ENCODE peak calls at places on chromosomes 5 and 9, in nine cellular contexts. One of them, this sample, is unnamed.

GRCh38 chr5:6574537-6574936 is 58.3 kb downstream of the NSUN2 start:
- DNase-seq in fibroblast of the aortic adventitia: no peak
- DNase-seq in lower leg skin: no peak
- DNase-seq in NB4: peak; percentile 56
- DNase-seq in heart right ventricle: no peak
- DNase-seq in IMR-90: no peak
- DNase-seq in mucosa of descending colon: no peak
- DNase-seq in epithelial cell of esophagus: no peak
- DNase-seq in AG04449: no peak
- DNase-seq in this sample: no peak

GRCh38 chr9:10238087-10238486 is 374.7 kb downstream of the PTPRD start:
- DNase-seq in AG04449: no peak
- DNase-seq in lower leg skin: no peak
- DNase-seq in mucosa of descending colon: no peak
- DNase-seq in epithelial cell of esophagus: no peak
- DNase-seq in fibroblast of the aortic adventitia: no peak
- DNase-seq in NB4: no peak
- DNase-seq in heart right ventricle: no peak
- DNase-seq in IMR-90: no peak
- DNase-seq in this sample: no peak

GRCh38 chr9:26723486-26723885 is 169.1 kb downstream of the CAAP1 start:
- DNase-seq in mucosa of descending colon: peak; percentile 34
- DNase-seq in epithelial cell of esophagus: peak; percentile 66
- DNase-seq in NB4: peak; percentile 4
- DNase-seq in lower leg skin: no peak
- DNase-seq in AG04449: no peak
- DNase-seq in IMR-90: peak; percentile 6
- DNase-seq in heart right ventricle: no peak
- DNase-seq in fibroblast of the aortic adventitia: peak; percentile 17
- DNase-seq in this sample: peak; percentile 28

GRCh38 chr5:114434396-114435219 is 72.7 kb downstream of the KCNN2 start:
- DNase-seq in epithelial cell of esophagus: no peak
- DNase-seq in IMR-90: peak; percentile 22
- DNase-seq in fibroblast of the aortic adventitia: no peak
- DNase-seq in heart right ventricle: no peak
- DNase-seq in mucosa of descending colon: no peak
- DNase-seq in lower leg skin: no peak
- DNase-seq in AG04449: no peak
- DNase-seq in NB4: no peak
- DNase-seq in this sample: peak; percentile 27

GRCh38 chr5:126234563-126235195 is 188.5 kb upstream of the GRAMD2B start:
- DNase-seq in epithelial cell of esophagus: peak; percentile 52
- DNase-seq in heart right ventricle: no peak
- DNase-seq in IMR-90: peak; percentile 6
- DNase-seq in mucosa of descending colon: no peak
- DNase-seq in fibroblast of the aortic adventitia: peak; percentile 17
- DNase-seq in AG04449: no peak
- DNase-seq in NB4: peak; percentile 32
- DNase-seq in lower leg skin: no peak
- DNase-seq in this sample: peak; percentile 57

GRCh38 chr5:75091597-75091996 is 39.2 kb upstream of the GCNT4 start:
- DNase-seq in heart right ventricle: no peak
- DNase-seq in AG04449: no peak
- DNase-seq in fibroblast of the aortic adventitia: no peak
- DNase-seq in IMR-90: no peak
- DNase-seq in mucosa of descending colon: no peak
- DNase-seq in lower leg skin: no peak
- DNase-seq in NB4: no peak
- DNase-seq in epithelial cell of esophagus: peak; percentile 91
- DNase-seq in this sample: peak; percentile 92

GRCh38 chr5:87899109-87900100 is 369.2 kb downstream of the TMEM161B start:
- DNase-seq in lower leg skin: peak; percentile 66
- DNase-seq in heart right ventricle: peak; percentile 63
- DNase-seq in NB4: peak; percentile 69
- DNase-seq in epithelial cell of esophagus: peak; percentile 10
- DNase-seq in fibroblast of the aortic adventitia: no peak
- DNase-seq in AG04449: no peak
- DNase-seq in mucosa of descending colon: no peak
- DNase-seq in IMR-90: no peak
- DNase-seq in this sample: no peak

GRCh38 chr5:149938791-149939358 is 5.7 kb downstream of the PDE6A start:
- DNase-seq in AG04449: peak; percentile 21
- DNase-seq in heart right ventricle: no peak
- DNase-seq in lower leg skin: no peak
- DNase-seq in fibroblast of the aortic adventitia: peak; percentile 80
- DNase-seq in NB4: peak; percentile 88
- DNase-seq in IMR-90: peak; percentile 84
- DNase-seq in epithelial cell of esophagus: peak; percentile 96
- DNase-seq in mucosa of descending colon: no peak
- DNase-seq in this sample: peak; percentile 97

GRCh38 chr9:8745347-8745746 is 945.8 kb upstream of the DMAC1 start:
- DNase-seq in IMR-90: no peak
- DNase-seq in heart right ventricle: no peak
- DNase-seq in lower leg skin: no peak
- DNase-seq in mucosa of descending colon: no peak
- DNase-seq in epithelial cell of esophagus: no peak
- DNase-seq in NB4: no peak
- DNase-seq in fibroblast of the aortic adventitia: no peak
- DNase-seq in AG04449: no peak
- DNase-seq in this sample: no peak

GRCh38 chr5:78647838-78648358 is 674 bp downstream of the LHFPL2 start:
- DNase-seq in epithelial cell of esophagus: peak; percentile 60
- DNase-seq in fibroblast of the aortic adventitia: peak; percentile 57
- DNase-seq in NB4: no peak
- DNase-seq in AG04449: no peak
- DNase-seq in mucosa of descending colon: peak; percentile 77
- DNase-seq in IMR-90: peak; percentile 54
- DNase-seq in lower leg skin: no peak
- DNase-seq in heart right ventricle: peak; percentile 53
- DNase-seq in this sample: peak; percentile 32

GRCh38 chr5:54959673-54960418 is 25.5 kb downstream of the ESM1 start:
- DNase-seq in epithelial cell of esophagus: peak; percentile 23
- DNase-seq in NB4: peak; percentile 37
- DNase-seq in fibroblast of the aortic adventitia: no peak
- DNase-seq in mucosa of descending colon: no peak
- DNase-seq in AG04449: no peak
- DNase-seq in IMR-90: no peak
- DNase-seq in heart right ventricle: no peak
- DNase-seq in lower leg skin: no peak
- DNase-seq in this sample: peak; percentile 12

GRCh38 chr5:71839049-71839834 is 120.2 kb downstream of the CARTPT start:
- DNase-seq in epithelial cell of esophagus: peak; percentile 33
- DNase-seq in mucosa of descending colon: no peak
- DNase-seq in NB4: no peak
- DNase-seq in fibroblast of the aortic adventitia: no peak
- DNase-seq in AG04449: no peak
- DNase-seq in heart right ventricle: no peak
- DNase-seq in IMR-90: no peak
- DNase-seq in lower leg skin: no peak
- DNase-seq in this sample: no peak

GRCh38 chr5:141618030-141618803 is 583 bp downstream of the DIAPH1 start:
- DNase-seq in epithelial cell of esophagus: peak; percentile 80
- DNase-seq in fibroblast of the aortic adventitia: peak; percentile 21
- DNase-seq in mucosa of descending colon: peak; percentile 76
- DNase-seq in IMR-90: peak; percentile 13
- DNase-seq in NB4: peak; percentile 67
- DNase-seq in AG04449: no peak
- DNase-seq in heart right ventricle: peak; percentile 62
- DNase-seq in lower leg skin: peak; percentile 52
- DNase-seq in this sample: peak; percentile 67

GRCh38 chr9:129491486-129491855 is 129.4 kb downstream of the C9orf50 start:
- DNase-seq in fibroblast of the aortic adventitia: no peak
- DNase-seq in lower leg skin: no peak
- DNase-seq in mucosa of descending colon: peak; percentile 50
- DNase-seq in heart right ventricle: peak; percentile 61
- DNase-seq in AG04449: no peak
- DNase-seq in IMR-90: no peak
- DNase-seq in epithelial cell of esophagus: no peak
- DNase-seq in NB4: no peak
- DNase-seq in this sample: no peak

GRCh38 chr5:14039576-14039975 is 95.1 kb upstream of the DNAH5 start:
- DNase-seq in mucosa of descending colon: no peak
- DNase-seq in lower leg skin: no peak
- DNase-seq in heart right ventricle: no peak
- DNase-seq in AG04449: peak; percentile 55
- DNase-seq in fibroblast of the aortic adventitia: peak; percentile 44
- DNase-seq in epithelial cell of esophagus: peak; percentile 80
- DNase-seq in IMR-90: peak; percentile 84
- DNase-seq in NB4: no peak
- DNase-seq in this sample: peak; percentile 86

GRCh38 chr9:129143031-129143441 is 31.8 kb downstream of the PTPA start:
- DNase-seq in NB4: peak; percentile 71
- DNase-seq in epithelial cell of esophagus: peak; percentile 80
- DNase-seq in IMR-90: peak; percentile 92
- DNase-seq in mucosa of descending colon: peak; percentile 90
- DNase-seq in fibroblast of the aortic adventitia: peak; percentile 96
- DNase-seq in heart right ventricle: peak; percentile 94
- DNase-seq in AG04449: peak; percentile 64
- DNase-seq in lower leg skin: peak; percentile 87
- DNase-seq in this sample: peak; percentile 76

GRCh38 chr9:86690034-86690433 is 257.3 kb downstream of the GAS1 start:
- DNase-seq in epithelial cell of esophagus: no peak
- DNase-seq in AG04449: no peak
- DNase-seq in lower leg skin: no peak
- DNase-seq in heart right ventricle: no peak
- DNase-seq in IMR-90: no peak
- DNase-seq in fibroblast of the aortic adventitia: no peak
- DNase-seq in mucosa of descending colon: no peak
- DNase-seq in NB4: no peak
- DNase-seq in this sample: no peak

GRCh38 chr5:77239126-77239741 is 28.8 kb downstream of the PDE8B start:
- DNase-seq in IMR-90: no peak
- DNase-seq in epithelial cell of esophagus: peak; percentile 14
- DNase-seq in AG04449: no peak
- DNase-seq in fibroblast of the aortic adventitia: peak; percentile 27
- DNase-seq in lower leg skin: no peak
- DNase-seq in NB4: peak; percentile 36
- DNase-seq in heart right ventricle: no peak
- DNase-seq in mucosa of descending colon: no peak
- DNase-seq in this sample: peak; percentile 15
- TF ChIP-seq CTCF in IMR-90: peak; percentile 26
- TF ChIP-seq CTCF in epithelial cell of esophagus: peak; percentile 49
- TF ChIP-seq CTCF in AG04449: peak; percentile 24
- TF ChIP-seq CTCF in fibroblast of the aortic adventitia: peak; percentile 40
- TF ChIP-seq CTCF in lower leg skin: no peak
- TF ChIP-seq CTCF in NB4: peak; percentile 45
- TF ChIP-seq CTCF in heart right ventricle: peak; percentile 32
- TF ChIP-seq CTCF in mucosa of descending colon: no peak
- TF ChIP-seq CTCF in this sample: peak; percentile 28

DNA sequence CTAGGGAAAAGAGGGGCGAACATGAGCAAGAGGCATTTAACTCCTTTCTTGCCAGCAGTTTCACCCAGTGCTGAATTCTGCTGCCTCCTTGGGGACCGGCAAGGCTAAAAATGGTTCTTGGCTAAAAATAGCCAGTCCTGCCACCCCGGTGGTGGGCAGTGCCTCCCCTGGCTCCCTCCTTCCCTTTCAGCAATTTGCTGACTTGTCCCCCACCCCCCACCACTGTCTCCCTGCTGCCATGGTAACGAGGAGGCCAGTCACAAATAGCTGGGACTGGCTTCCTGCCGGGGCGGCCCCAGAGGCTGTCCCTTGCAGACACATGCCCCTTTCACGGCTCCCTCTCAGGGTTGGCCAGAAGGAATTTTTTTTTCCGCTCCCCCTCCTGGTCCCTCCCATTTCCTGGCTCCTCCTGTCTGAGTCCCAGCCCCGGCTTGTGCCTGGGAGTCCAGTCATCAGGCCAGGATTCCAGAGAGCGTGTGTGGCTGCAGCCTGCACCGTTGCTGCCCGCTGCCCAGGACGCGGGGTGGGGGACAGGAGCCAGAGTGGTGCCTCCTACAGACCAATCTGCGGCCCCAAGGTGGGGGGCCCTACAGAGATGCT is 130.3 kb downstream of the RGS3 start:
- DNase-seq in IMR-90: peak; percentile 98
- DNase-seq in fibroblast of the aortic adventitia: peak; percentile 94
- DNase-seq in AG04449: peak; percentile 88
- DNase-seq in epithelial cell of esophagus: peak; percentile 97
- DNase-seq in mucosa of descending colon: peak; percentile 62
- DNase-seq in NB4: peak; percentile 89
- DNase-seq in lower leg skin: peak; percentile 83
- DNase-seq in heart right ventricle: peak; percentile 97
- DNase-seq in this sample: peak; percentile 96
- H3K4me3 ChIP-seq in IMR-90: peak overlapping the region; percentile 64
- H3K4me3 ChIP-seq in fibroblast of the aortic adventitia: peak overlapping the region; percentile 87
- H3K4me3 ChIP-seq in AG04449: peak overlapping the region; percentile 73
- H3K4me3 ChIP-seq in epithelial cell of esophagus: peak overlapping the region; percentile 45
- H3K4me3 ChIP-seq in mucosa of descending colon: no peak overlapping the region
- H3K4me3 ChIP-seq in NB4: peak overlapping the region; percentile 21
- H3K4me3 ChIP-seq in lower leg skin: no peak overlapping the region
- H3K4me3 ChIP-seq in heart right ventricle: peak overlapping the region; percentile 81
- H3K4me3 ChIP-seq in this sample: no peak overlapping the region

DNA sequence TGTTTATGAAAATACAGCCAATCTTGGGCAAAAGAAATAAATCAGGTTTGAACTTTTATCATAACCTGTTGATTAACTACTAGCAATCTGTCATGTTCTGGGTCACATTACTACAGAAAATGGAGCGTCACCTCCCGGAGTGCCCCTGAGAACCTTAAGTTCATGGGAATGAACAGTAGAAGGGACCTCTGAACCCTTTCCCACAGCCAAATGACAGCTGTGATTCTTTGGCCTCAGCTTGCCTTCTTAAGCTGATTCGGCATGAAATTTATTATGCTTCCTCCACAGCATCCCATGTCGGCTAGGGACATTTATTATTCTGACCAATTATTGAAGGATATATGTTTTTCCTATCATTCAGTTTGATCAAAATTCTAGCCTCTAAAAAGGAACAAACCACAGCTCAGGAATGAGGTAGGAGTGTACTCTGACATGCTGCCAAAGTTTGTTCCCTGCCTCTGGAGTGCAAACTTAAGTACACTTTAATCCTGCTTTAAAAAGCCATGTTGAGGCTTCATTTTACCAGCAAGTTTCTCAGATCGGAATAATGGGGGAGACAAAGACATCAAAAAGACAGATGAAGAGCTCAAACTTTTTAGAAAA is 440.6 kb downstream of the CETN3 start:
- DNase-seq in AG04449: no peak
- DNase-seq in fibroblast of the aortic adventitia: peak; percentile 45
- DNase-seq in NB4: no peak
- DNase-seq in lower leg skin: no peak
- DNase-seq in heart right ventricle: peak; percentile 57
- DNase-seq in epithelial cell of esophagus: no peak
- DNase-seq in mucosa of descending colon: no peak
- DNase-seq in IMR-90: no peak
- DNase-seq in this sample: no peak
- TF ChIP-seq CTCF in AG04449: no peak
- TF ChIP-seq CTCF in fibroblast of the aortic adventitia: no peak
- TF ChIP-seq CTCF in NB4: no peak
- TF ChIP-seq CTCF in lower leg skin: no peak
- TF ChIP-seq CTCF in heart right ventricle: no peak
- TF ChIP-seq CTCF in epithelial cell of esophagus: no peak
- TF ChIP-seq CTCF in mucosa of descending colon: no peak
- TF ChIP-seq CTCF in IMR-90: no peak
- TF ChIP-seq CTCF in this sample: no peak

GRCh38 chr5:180324633-180324955 is 28.5 kb downstream of the GFPT2 start:
- DNase-seq in IMR-90: no peak
- DNase-seq in AG04449: no peak
- DNase-seq in lower leg skin: no peak
- DNase-seq in heart right ventricle: no peak
- DNase-seq in mucosa of descending colon: no peak
- DNase-seq in fibroblast of the aortic adventitia: no peak
- DNase-seq in epithelial cell of esophagus: no peak
- DNase-seq in NB4: no peak
- DNase-seq in this sample: no peak
- H3K4me3 ChIP-seq in IMR-90: no peak overlapping the region
- H3K4me3 ChIP-seq in AG04449: no peak overlapping the region
- H3K4me3 ChIP-seq in lower leg skin: no peak overlapping the region
- H3K4me3 ChIP-seq in heart right ventricle: no peak overlapping the region
- H3K4me3 ChIP-seq in mucosa of descending colon: no peak overlapping the region
- H3K4me3 ChIP-seq in fibroblast of the aortic adventitia: no peak overlapping the region
- H3K4me3 ChIP-seq in epithelial cell of esophagus: no peak overlapping the region
- H3K4me3 ChIP-seq in NB4: no peak overlapping the region
- H3K4me3 ChIP-seq in this sample: no peak overlapping the region

GRCh38 chr5:174045470-174046025 is at the start of gene NSG2:
- DNase-seq in lower leg skin: peak; percentile 28
- DNase-seq in NB4: peak; percentile 91
- DNase-seq in AG04449: peak; percentile 41
- DNase-seq in IMR-90: peak; percentile 75
- DNase-seq in fibroblast of the aortic adventitia: peak; percentile 52
- DNase-seq in mucosa of descending colon: peak; percentile 72
- DNase-seq in epithelial cell of esophagus: peak; percentile 68
- DNase-seq in heart right ventricle: peak; percentile 77
- DNase-seq in this sample: peak; percentile 60
- TF ChIP-seq CTCF in lower leg skin: no peak
- TF ChIP-seq CTCF in NB4: peak; percentile 80
- TF ChIP-seq CTCF in AG04449: peak; percentile 71
- TF ChIP-seq CTCF in IMR-90: peak; percentile 44
- TF ChIP-seq CTCF in fibroblast of the aortic adventitia: no peak
- TF ChIP-seq CTCF in mucosa of descending colon: no peak
- TF ChIP-seq CTCF in epithelial cell of esophagus: peak; percentile 23
- TF ChIP-seq CTCF in heart right ventricle: peak; percentile 69
- TF ChIP-seq CTCF in this sample: peak; percentile 48